ENCODE peak calls at places on chromosomes 6 and 20, in five cellular contexts. One of them, this sample, is unnamed. For H3K4me1, the result is how much of the 10 kb centered on the place peaks cover.

GRCh38 chr6:165686966-165687365 is 23.9 kb upstream of the PDE10A start:
- DNase-seq in uterus: no peak
- DNase-seq in PC-9: no peak
- DNase-seq in A549: no peak
- DNase-seq in pancreas: no peak
- DNase-seq in this sample: no peak

GRCh38 chr6:41705996-41706835 is 29.2 kb downstream of the TFEB start:
- DNase-seq in uterus: peak
- DNase-seq in PC-9: no peak
- DNase-seq in A549: peak
- DNase-seq in pancreas: no peak
- DNase-seq in this sample: no peak

GRCh38 chr20:54837226-54837625 is 361.8 kb downstream of the DOK5 start:
- DNase-seq in uterus: no peak
- DNase-seq in PC-9: no peak
- DNase-seq in A549: no peak
- DNase-seq in pancreas: no peak
- DNase-seq in this sample: no peak

GRCh38 chr6:145241039-145241438 is 494.3 kb downstream of the EPM2A start:
- DNase-seq in uterus: no peak
- DNase-seq in PC-9: peak
- DNase-seq in A549: peak
- DNase-seq in pancreas: no peak
- DNase-seq in this sample: no peak

GRCh38 chr6:43981363-43981990 is 145.8 kb downstream of the MRPL14 start:
- DNase-seq in uterus: no peak
- DNase-seq in PC-9: no peak
- DNase-seq in A549: no peak
- DNase-seq in pancreas: no peak
- DNase-seq in this sample: no peak

GRCh38 chr20:19602660-19603389 is 155.2 kb upstream of the RIN2 start:
- DNase-seq in uterus: no peak
- DNase-seq in PC-9: no peak
- DNase-seq in A549: no peak
- DNase-seq in pancreas: no peak
- DNase-seq in this sample: no peak

GRCh38 chr6:73516712-73517489 is 3.9 kb downstream of the EEF1A1 start:
- DNase-seq in uterus: no peak
- DNase-seq in PC-9: no peak
- DNase-seq in A549: no peak
- DNase-seq in pancreas: no peak
- DNase-seq in this sample: no peak

GRCh38 chr6:137927777-137928218 is 60.7 kb downstream of the TNFAIP3 start:
- DNase-seq in uterus: no peak
- DNase-seq in PC-9: no peak
- DNase-seq in A549: no peak
- DNase-seq in pancreas: no peak
- DNase-seq in this sample: no peak

GRCh38 chr6:109826551-109826950 is 135.5 kb downstream of the FIG4 start:
- DNase-seq in uterus: no peak
- DNase-seq in PC-9: no peak
- DNase-seq in A549: no peak
- DNase-seq in pancreas: no peak
- DNase-seq in this sample: no peak

DNA sequence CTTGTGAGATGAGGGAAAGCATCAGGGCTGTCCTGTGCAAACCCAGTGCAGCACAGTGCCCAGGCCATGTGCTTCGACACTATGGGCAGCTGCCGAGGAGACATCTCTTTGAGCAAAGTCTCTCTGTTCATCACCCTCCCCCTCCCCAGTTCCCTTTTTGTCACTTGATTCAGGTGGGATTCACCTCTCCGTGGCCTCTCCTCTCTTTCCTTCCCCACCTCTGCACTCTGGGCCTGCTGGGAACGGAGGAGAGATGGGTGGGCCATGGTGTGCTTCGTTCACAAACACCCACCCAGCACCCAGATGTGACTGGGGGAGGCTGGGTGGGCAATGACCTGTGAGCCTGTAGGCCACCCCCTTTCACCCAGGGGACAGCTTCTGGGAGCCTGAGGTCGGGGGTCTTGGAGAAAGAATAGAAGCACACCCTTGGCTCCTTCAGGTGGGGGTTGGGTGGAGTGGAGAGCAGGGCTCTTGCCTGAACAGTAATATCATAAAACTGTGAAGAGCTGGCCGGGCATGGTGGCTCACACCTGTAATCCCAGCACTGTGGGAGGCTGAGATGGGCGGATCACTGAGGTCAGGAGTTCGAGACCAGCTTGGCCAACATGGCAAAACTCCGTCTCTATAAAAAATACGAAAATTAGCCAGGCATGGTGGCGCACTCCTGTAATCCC is 33.5 kb upstream of the DLGAP4 start:
- DNase-seq in uterus: no peak
- DNase-seq in PC-9: no peak
- DNase-seq in A549: no peak
- DNase-seq in pancreas: no peak
- DNase-seq in this sample: no peak
- H3K4me1 ChIP-seq in uterus: under half
- H3K4me1 ChIP-seq in PC-9: under half
- H3K4me1 ChIP-seq in A549: under half
- H3K4me1 ChIP-seq in pancreas: under half
- H3K4me1 ChIP-seq in this sample: under half

GRCh38 chr20:48933017-48933766 is 11.7 kb downstream of the ARFGEF2 start:
- DNase-seq in uterus: no peak
- DNase-seq in PC-9: no peak
- DNase-seq in A549: no peak
- DNase-seq in pancreas: no peak
- DNase-seq in this sample: no peak
- TF ChIP-seq CTCF in uterus: no peak
- TF ChIP-seq CTCF in PC-9: no peak
- TF ChIP-seq CTCF in A549: no peak
- TF ChIP-seq CTCF in pancreas: no peak
- TF ChIP-seq CTCF in this sample: no peak

DNA sequence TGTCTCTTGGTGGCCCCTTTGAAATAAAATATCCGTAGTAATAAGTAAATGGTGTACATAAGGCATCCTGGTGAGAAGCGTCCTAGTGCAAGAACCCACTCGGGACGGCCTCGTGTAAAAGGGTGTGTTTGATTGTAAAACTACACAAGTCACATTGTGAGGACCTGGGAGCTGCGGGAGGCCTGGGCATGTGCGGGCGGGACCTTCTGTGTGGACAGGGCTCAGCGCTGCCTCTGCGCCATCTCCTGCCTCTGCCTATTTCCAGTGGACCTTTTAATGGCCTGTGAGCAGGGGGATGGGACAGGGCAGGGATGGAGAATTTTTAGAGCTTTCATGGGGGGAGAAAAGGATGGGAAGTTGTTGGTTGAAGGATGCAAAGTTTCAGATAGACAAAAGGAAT is 25.3 kb upstream of the KIF25 start:
- DNase-seq in uterus: no peak
- DNase-seq in PC-9: no peak
- DNase-seq in A549: no peak
- DNase-seq in pancreas: no peak
- DNase-seq in this sample: no peak
- H3K4me3 ChIP-seq in uterus: no peak
- H3K4me3 ChIP-seq in PC-9: no peak
- H3K4me3 ChIP-seq in A549: no peak
- H3K4me3 ChIP-seq in pancreas: no peak
- H3K4me3 ChIP-seq in this sample: no peak

DNA sequence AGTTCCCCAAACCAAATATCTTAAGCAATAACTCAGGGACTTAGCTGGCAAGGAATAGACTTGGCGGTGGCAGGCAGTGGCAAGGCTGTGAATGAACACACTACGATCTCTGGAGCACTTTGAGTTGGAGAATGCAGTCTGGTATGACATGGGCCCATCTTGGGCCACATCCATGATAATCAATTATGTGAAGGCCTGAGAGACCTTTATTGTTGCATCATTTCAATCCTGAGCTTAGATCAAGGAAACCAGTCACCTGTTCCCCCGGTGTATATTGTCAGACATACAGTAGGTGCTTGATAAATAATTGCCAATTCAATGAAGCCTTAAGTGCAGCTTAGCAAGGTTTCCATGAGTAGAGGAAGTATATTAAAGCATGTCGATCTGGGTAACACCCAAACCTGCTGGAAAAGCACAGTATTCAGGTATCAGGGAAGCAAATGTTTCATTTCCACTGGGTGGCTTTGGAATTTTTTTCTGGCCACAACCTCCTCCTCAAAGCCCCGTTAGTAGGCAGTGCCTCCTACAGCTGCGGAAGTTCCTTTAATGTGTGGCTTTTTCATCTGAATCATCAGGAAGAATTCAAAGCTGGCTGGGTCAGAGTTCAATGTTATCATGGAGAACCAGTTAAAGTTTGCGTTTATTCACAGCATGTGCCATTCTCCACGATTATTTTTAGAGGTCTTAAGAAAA is 10.2 kb downstream of the CASS4 start:
- DNase-seq in uterus: no peak
- DNase-seq in PC-9: peak
- DNase-seq in A549: peak
- DNase-seq in pancreas: no peak
- DNase-seq in this sample: no peak
- H3K4me1 ChIP-seq in uterus: under half
- H3K4me1 ChIP-seq in PC-9: under half
- H3K4me1 ChIP-seq in A549: under half
- H3K4me1 ChIP-seq in pancreas: under half
- H3K4me1 ChIP-seq in this sample: under half

GRCh38 chr6:158408013-158408412 is 95.7 kb downstream of the TULP4 start:
- DNase-seq in uterus: no peak
- DNase-seq in PC-9: no peak
- DNase-seq in A549: no peak
- DNase-seq in pancreas: no peak
- DNase-seq in this sample: no peak
- TF ChIP-seq CTCF in uterus: no peak
- TF ChIP-seq CTCF in PC-9: no peak
- TF ChIP-seq CTCF in A549: no peak
- TF ChIP-seq CTCF in pancreas: no peak
- TF ChIP-seq CTCF in this sample: no peak

DNA sequence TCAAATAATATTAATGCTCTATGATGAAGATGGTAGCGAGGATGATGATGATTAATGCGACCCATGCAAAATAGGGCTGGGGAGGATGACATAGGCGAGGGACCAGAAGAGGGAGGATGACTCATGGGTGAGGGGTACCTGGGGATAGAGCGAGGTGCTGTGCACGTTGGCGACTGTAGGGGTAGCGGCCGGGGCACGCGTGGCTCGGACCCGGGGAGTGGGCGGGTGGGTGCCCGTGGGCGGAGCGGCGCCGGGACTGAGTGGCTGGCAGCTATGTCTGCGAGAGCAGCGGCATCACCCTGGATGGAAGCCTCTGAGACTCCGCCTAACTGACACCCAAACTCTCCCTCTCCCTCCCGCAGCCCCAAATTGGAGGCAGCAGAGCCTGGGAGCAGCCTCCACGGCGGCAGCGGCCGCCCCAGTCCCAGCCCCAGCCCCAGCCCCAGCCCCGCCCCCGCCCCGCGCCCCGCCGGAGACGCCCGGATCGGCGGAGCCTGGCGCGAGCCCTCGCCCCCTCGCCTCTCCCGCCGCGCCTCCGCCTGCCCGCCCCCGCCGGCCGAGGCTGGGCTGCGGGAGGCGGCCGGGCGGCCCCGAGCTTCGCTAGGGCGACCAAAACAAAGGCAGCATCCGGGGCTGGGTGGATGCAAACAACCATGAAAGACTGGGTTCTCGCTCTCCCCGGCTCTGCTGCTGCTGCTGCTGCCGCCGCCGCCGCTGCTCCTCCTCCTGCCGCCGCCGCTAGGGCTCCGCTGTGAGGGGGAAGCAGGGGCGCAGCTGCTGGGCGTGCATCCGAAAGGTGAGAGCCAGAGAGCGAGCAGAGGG is at the start of gene RIMS1:
- DNase-seq in uterus: no peak
- DNase-seq in PC-9: no peak
- DNase-seq in A549: peak
- DNase-seq in pancreas: no peak
- DNase-seq in this sample: peak
- H3K4me3 ChIP-seq in uterus: peak
- H3K4me3 ChIP-seq in PC-9: no peak
- H3K4me3 ChIP-seq in A549: peak
- H3K4me3 ChIP-seq in pancreas: peak
- H3K4me3 ChIP-seq in this sample: peak

GRCh38 chr20:18312723-18313122 is 24.4 kb downstream of the ZNF133 start:
- DNase-seq in uterus: no peak
- DNase-seq in PC-9: no peak
- DNase-seq in A549: no peak
- DNase-seq in pancreas: no peak
- DNase-seq in this sample: no peak

GRCh38 chr20:18316166-18316565 is 27.8 kb downstream of the ZNF133 start:
- DNase-seq in uterus: no peak
- DNase-seq in PC-9: no peak
- DNase-seq in A549: no peak
- DNase-seq in pancreas: no peak
- DNase-seq in this sample: no peak

GRCh38 chr20:18310592-18310991 is 22.3 kb downstream of the ZNF133 start:
- DNase-seq in uterus: no peak
- DNase-seq in PC-9: no peak
- DNase-seq in A549: no peak
- DNase-seq in pancreas: no peak
- DNase-seq in this sample: no peak

GRCh38 chr20:18313410-18313809 is 25.1 kb downstream of the ZNF133 start:
- DNase-seq in uterus: no peak
- DNase-seq in PC-9: no peak
- DNase-seq in A549: no peak
- DNase-seq in pancreas: no peak
- DNase-seq in this sample: no peak

DNA sequence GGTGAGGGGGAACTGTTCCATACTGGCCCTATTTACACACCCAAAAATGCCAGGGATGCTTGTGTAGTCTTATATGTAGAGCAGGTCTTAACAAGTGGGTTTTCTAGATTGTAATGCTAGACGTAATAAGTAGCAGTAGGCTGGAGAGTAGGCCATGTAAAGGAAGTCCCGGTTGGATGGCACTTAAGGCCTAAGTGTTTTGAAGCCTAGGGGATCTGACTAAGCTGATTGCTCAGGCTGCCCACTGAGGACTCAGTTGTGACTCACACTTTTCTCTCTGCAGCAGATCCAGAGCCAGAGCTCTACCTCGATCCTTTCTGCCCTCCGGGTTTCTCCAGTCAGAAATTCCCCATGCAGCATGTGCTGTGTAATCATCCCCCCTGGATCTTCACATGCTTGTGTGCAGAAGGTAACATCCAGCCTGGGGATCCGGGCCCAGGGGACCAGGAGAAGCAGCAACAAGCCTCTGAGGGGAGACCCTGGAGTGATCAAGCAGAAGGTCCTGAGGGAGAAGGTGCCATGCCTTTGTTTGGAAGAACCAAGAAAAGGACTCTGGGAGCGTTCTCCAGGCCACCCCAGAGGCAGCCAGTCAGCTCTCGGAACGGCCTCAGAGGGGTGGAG is 26.6 kb downstream of the ZNF133 start:
- DNase-seq in uterus: no peak
- DNase-seq in PC-9: peak
- DNase-seq in A549: peak
- DNase-seq in pancreas: no peak
- DNase-seq in this sample: no peak
- H3K4me1 ChIP-seq in uterus: under half
- H3K4me1 ChIP-seq in PC-9: under half
- H3K4me1 ChIP-seq in A549: under half
- H3K4me1 ChIP-seq in pancreas: under half
- H3K4me1 ChIP-seq in this sample: under half

GRCh38 chr20:57671662-57672061 is 38.2 kb downstream of the PMEPA1 start:
- DNase-seq in uterus: no peak
- DNase-seq in PC-9: peak
- DNase-seq in A549: peak
- DNase-seq in pancreas: no peak
- DNase-seq in this sample: no peak
- TF ChIP-seq CTCF in uterus: no peak
- TF ChIP-seq CTCF in PC-9: no peak
- TF ChIP-seq CTCF in A549: no peak
- TF ChIP-seq CTCF in pancreas: no peak
- TF ChIP-seq CTCF in this sample: peak

GRCh38 chr20:51496964-51497363 is 45.6 kb downstream of the NFATC2 start:
- DNase-seq in uterus: no peak
- DNase-seq in PC-9: no peak
- DNase-seq in A549: no peak
- DNase-seq in pancreas: no peak
- DNase-seq in this sample: no peak
- H3K4me3 ChIP-seq in uterus: no peak
- H3K4me3 ChIP-seq in PC-9: no peak
- H3K4me3 ChIP-seq in A549: no peak
- H3K4me3 ChIP-seq in pancreas: no peak
- H3K4me3 ChIP-seq in this sample: no peak

This sample was measured in Caco-2.